ENCODE peak calls at places on chromosomes 5 and 9, in five cellular contexts. One of them, this sample, is unnamed.
A peak's percentile ranks its signal among the peaks of the same experiment; 100 is the strongest.

GRCh38 chr5:168362097-168362885 is 70.8 kb downstream of the WWC1 start:
- DNase-seq in SK-N-SH: no peak
- DNase-seq in H1: no peak
- DNase-seq in HepG2: peak; percentile 97
- DNase-seq in HCT116: no peak
- DNase-seq in this sample: peak; percentile 64

GRCh38 chr5:143739741-143740140 is 72.2 kb upstream of the HMHB1 start:
- DNase-seq in SK-N-SH: no peak
- DNase-seq in H1: no peak
- DNase-seq in HepG2: no peak
- DNase-seq in HCT116: no peak
- DNase-seq in this sample: no peak

GRCh38 chr5:109900911-109901627 is 211.3 kb downstream of the MAN2A1 start:
- DNase-seq in SK-N-SH: no peak
- DNase-seq in H1: no peak
- DNase-seq in HepG2: peak; percentile 97
- DNase-seq in HCT116: no peak
- DNase-seq in this sample: peak; percentile 59

GRCh38 chr5:43281840-43282658 is 31.2 kb downstream of the HMGCS1 start:
- DNase-seq in SK-N-SH: no peak
- DNase-seq in H1: no peak
- DNase-seq in HepG2: no peak
- DNase-seq in HCT116: no peak
- DNase-seq in this sample: no peak

GRCh38 chr5:74575741-74576538 is 64.6 kb downstream of the ENC1 start:
- DNase-seq in SK-N-SH: no peak
- DNase-seq in H1: no peak
- DNase-seq in HepG2: no peak
- DNase-seq in HCT116: no peak
- DNase-seq in this sample: peak; percentile 30

GRCh38 chr5:138077064-138077696 is 6.7 kb upstream of the WNT8A start:
- DNase-seq in SK-N-SH: peak; percentile 76
- DNase-seq in H1: peak; percentile 82
- DNase-seq in HepG2: peak; percentile 61
- DNase-seq in HCT116: peak; percentile 62
- DNase-seq in this sample: peak; percentile 79

GRCh38 chr9:88538311-88539085 is 3.5 kb downstream of the NXNL2 start:
- DNase-seq in SK-N-SH: no peak
- DNase-seq in H1: no peak
- DNase-seq in HepG2: no peak
- DNase-seq in HCT116: no peak
- DNase-seq in this sample: no peak

GRCh38 chr5:137737349-137738256 is 1.7 kb upstream of the KLHL3 start:
- DNase-seq in SK-N-SH: no peak
- DNase-seq in H1: no peak
- DNase-seq in HepG2: no peak
- DNase-seq in HCT116: no peak
- DNase-seq in this sample: no peak

GRCh38 chr5:91151947-91152346 is 231.2 kb downstream of the ARRDC3 start:
- DNase-seq in SK-N-SH: no peak
- DNase-seq in H1: no peak
- DNase-seq in HepG2: peak; percentile 4
- DNase-seq in HCT116: no peak
- DNase-seq in this sample: peak; percentile 89

GRCh38 chr5:116598871-116599270 is 24.2 kb upstream of the SEMA6A start:
- DNase-seq in SK-N-SH: no peak
- DNase-seq in H1: no peak
- DNase-seq in HepG2: no peak
- DNase-seq in HCT116: no peak
- DNase-seq in this sample: no peak

GRCh38 chr5:106874974-106875373 is 795.8 kb downstream of the EFNA5 start:
- DNase-seq in SK-N-SH: no peak
- DNase-seq in H1: no peak
- DNase-seq in HepG2: no peak
- DNase-seq in HCT116: no peak
- DNase-seq in this sample: peak; percentile 13

GRCh38 chr9:17422994-17423680 is 155.7 kb upstream of the SH3GL2 start:
- DNase-seq in SK-N-SH: no peak
- DNase-seq in H1: no peak
- DNase-seq in HepG2: no peak
- DNase-seq in HCT116: no peak
- DNase-seq in this sample: peak; percentile 18

GRCh38 chr5:34789639-34790038 is 49.3 kb upstream of the TTC23L start:
- DNase-seq in SK-N-SH: no peak
- DNase-seq in H1: no peak
- DNase-seq in HepG2: no peak
- DNase-seq in HCT116: no peak
- DNase-seq in this sample: no peak

GRCh38 chr5:120735076-120735475 is 271.0 kb downstream of the PRR16 start:
- DNase-seq in SK-N-SH: no peak
- DNase-seq in H1: no peak
- DNase-seq in HepG2: no peak
- DNase-seq in HCT116: no peak
- DNase-seq in this sample: peak; percentile 18

GRCh38 chr5:1781726-1782384 is 17.8 kb downstream of the MRPL36 start:
- DNase-seq in SK-N-SH: no peak
- DNase-seq in H1: no peak
- DNase-seq in HepG2: no peak
- DNase-seq in HCT116: no peak
- DNase-seq in this sample: no peak

GRCh38 chr5:37133939-37134338 is 115.2 kb downstream of the CPLANE1 start:
- DNase-seq in SK-N-SH: no peak
- DNase-seq in H1: no peak
- DNase-seq in HepG2: no peak
- DNase-seq in HCT116: no peak
- DNase-seq in this sample: no peak

GRCh38 chr5:95471922-95472321 is 80.8 kb downstream of the FAM81B start:
- DNase-seq in SK-N-SH: no peak
- DNase-seq in H1: no peak
- DNase-seq in HepG2: no peak
- DNase-seq in HCT116: no peak
- DNase-seq in this sample: peak; percentile 4

GRCh38 chr9:107007981-107008380 is 145.0 kb downstream of the ZNF462 start:
- DNase-seq in SK-N-SH: no peak
- DNase-seq in H1: no peak
- DNase-seq in HepG2: no peak
- DNase-seq in HCT116: no peak
- DNase-seq in this sample: no peak

GRCh38 chr9:19161257-19162025 is 34.1 kb upstream of the PLIN2 start:
- DNase-seq in SK-N-SH: no peak
- DNase-seq in H1: no peak
- DNase-seq in HepG2: peak; percentile 100
- DNase-seq in HCT116: peak; percentile 76
- DNase-seq in this sample: no peak

GRCh38 chr9:116154976-116155699 is 1.5 kb downstream of the PAPPA start:
- DNase-seq in SK-N-SH: peak; percentile 39
- DNase-seq in H1: peak; percentile 56
- DNase-seq in HepG2: no peak
- DNase-seq in HCT116: no peak
- DNase-seq in this sample: no peak

GRCh38 chr5:39149966-39150365 is 69.4 kb downstream of the FYB1 start:
- DNase-seq in SK-N-SH: no peak
- DNase-seq in H1: no peak
- DNase-seq in HepG2: no peak
- DNase-seq in HCT116: no peak
- DNase-seq in this sample: no peak

GRCh38 chr9:6479959-6480358 is 67.0 kb downstream of the UHRF2 start:
- DNase-seq in SK-N-SH: no peak
- DNase-seq in H1: no peak
- DNase-seq in HepG2: no peak
- DNase-seq in HCT116: no peak
- DNase-seq in this sample: no peak

GRCh38 chr5:23445573-23445972 is 61.8 kb upstream of the PRDM9 start:
- DNase-seq in SK-N-SH: no peak
- DNase-seq in H1: no peak
- DNase-seq in HepG2: no peak
- DNase-seq in HCT116: no peak
- DNase-seq in this sample: no peak

GRCh38 chr9:86909388-86909787 is 37.9 kb downstream of the GAS1 start:
- DNase-seq in SK-N-SH: no peak
- DNase-seq in H1: no peak
- DNase-seq in HepG2: no peak
- DNase-seq in HCT116: no peak
- DNase-seq in this sample: no peak

GRCh38 chr9:124342946-124343485 is 72.2 kb downstream of the PSMB7 start:
- DNase-seq in SK-N-SH: no peak
- DNase-seq in H1: no peak
- DNase-seq in HepG2: no peak
- DNase-seq in HCT116: no peak
- DNase-seq in this sample: peak; percentile 28

DNA sequence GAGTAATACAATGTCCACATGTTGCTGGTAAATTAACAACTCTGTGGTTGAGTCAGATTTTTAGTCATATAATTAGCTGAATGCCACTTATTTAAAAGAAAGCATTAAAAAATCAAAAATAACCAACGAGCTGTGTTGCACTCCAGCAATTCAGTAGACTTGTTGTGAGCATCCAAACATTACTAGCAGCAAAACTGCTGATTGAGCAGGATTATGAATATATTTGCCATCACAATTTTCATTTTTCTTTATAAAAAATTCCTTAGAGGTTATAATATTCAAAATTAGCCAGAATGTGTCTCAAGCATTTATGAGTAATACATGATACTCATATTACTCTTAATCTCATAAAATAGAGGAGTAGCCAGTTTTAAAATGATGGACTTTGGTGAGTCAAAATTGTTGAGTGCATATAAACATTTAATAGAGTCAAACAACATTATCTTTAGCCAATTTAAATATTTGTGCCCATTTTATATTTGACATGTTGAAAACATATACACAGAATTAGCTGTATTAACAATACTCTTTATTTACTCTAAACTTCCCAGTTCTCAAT is 44.0 kb downstream of the ST8SIA4 start:
- DNase-seq in SK-N-SH: no peak
- DNase-seq in H1: no peak
- DNase-seq in HepG2: no peak
- DNase-seq in HCT116: no peak
- DNase-seq in this sample: no peak
- TF ChIP-seq JUND in SK-N-SH: no peak
- TF ChIP-seq JUND in H1: no peak
- TF ChIP-seq JUND in HepG2: no peak
- TF ChIP-seq JUND in HCT116: no peak
- TF ChIP-seq JUND in this sample: no peak

DNA sequence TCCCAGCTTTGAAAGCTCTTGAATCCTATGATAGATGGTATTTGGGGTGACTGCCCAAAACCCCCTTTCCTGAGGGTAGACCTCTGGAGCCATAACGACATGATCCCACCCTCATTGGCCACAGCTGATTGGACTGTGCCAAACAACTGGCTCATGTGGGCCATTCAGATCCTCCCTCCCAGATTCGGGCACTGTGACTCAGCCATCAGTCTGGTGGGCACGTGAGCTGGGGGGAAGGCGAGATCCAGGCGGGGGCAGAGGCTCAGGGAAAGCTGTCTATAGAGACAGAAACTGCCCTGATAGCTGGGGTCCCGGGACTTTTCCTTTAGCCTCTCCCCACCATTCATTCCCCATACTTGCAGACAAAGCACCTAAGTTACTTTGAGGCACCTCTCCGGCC is 15.1 kb upstream of the NCS1 start:
- DNase-seq in SK-N-SH: no peak
- DNase-seq in H1: no peak
- DNase-seq in HepG2: no peak
- DNase-seq in HCT116: no peak
- DNase-seq in this sample: no peak
- TF ChIP-seq JUND in SK-N-SH: no peak
- TF ChIP-seq JUND in H1: no peak
- TF ChIP-seq JUND in HepG2: no peak
- TF ChIP-seq JUND in HCT116: no peak
- TF ChIP-seq JUND in this sample: no peak

DNA sequence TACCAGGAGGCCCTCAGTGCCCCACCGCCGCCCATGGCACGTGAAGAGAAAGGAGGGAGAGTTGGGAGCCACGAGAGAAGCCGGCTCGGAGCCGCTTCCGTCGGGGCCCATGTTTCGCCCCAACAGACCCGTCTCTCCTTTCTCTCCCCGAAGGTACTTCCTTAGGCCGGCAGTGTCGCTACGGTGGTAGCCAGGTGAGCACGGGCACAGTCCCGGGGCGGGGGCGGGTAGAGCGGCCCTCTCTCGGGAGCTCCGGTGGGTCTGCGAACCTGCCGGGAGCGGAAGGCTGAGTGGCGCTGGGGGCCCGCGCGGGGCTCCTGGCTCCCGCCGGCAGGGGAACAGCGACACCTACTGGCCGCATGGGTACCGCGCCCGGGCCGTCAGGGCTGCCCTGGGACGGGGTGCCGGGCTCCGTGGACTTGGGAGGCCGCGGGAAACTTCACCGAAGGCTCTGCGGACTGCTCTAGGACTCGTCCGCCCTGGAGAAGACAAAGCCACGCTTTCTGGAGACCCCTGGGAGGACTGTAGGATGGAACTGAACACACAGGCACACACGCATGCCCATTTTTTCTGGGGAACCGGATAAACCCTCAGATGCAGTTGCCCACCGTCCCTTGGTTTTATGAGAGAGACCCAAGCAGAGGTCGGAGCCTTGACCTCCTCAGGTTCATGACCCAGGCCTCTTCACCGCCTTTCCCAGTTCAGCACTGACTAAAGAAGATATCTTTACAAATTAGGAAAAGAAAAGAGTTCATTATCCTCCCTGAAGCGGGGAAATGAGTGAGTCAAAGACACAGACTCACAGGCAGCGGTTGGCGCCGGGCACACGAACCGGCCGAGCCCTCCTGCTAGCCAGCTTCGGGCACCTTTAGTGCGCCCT is 202.5 kb downstream of the MEF2C start:
- DNase-seq in SK-N-SH: peak; percentile 94
- DNase-seq in H1: peak; percentile 97
- DNase-seq in HepG2: peak; percentile 13
- DNase-seq in HCT116: peak; percentile 24
- DNase-seq in this sample: peak; percentile 78
- TF ChIP-seq JUND in SK-N-SH: no peak
- TF ChIP-seq JUND in H1: no peak
- TF ChIP-seq JUND in HepG2: no peak
- TF ChIP-seq JUND in HCT116: no peak
- TF ChIP-seq JUND in this sample: no peak

DNA sequence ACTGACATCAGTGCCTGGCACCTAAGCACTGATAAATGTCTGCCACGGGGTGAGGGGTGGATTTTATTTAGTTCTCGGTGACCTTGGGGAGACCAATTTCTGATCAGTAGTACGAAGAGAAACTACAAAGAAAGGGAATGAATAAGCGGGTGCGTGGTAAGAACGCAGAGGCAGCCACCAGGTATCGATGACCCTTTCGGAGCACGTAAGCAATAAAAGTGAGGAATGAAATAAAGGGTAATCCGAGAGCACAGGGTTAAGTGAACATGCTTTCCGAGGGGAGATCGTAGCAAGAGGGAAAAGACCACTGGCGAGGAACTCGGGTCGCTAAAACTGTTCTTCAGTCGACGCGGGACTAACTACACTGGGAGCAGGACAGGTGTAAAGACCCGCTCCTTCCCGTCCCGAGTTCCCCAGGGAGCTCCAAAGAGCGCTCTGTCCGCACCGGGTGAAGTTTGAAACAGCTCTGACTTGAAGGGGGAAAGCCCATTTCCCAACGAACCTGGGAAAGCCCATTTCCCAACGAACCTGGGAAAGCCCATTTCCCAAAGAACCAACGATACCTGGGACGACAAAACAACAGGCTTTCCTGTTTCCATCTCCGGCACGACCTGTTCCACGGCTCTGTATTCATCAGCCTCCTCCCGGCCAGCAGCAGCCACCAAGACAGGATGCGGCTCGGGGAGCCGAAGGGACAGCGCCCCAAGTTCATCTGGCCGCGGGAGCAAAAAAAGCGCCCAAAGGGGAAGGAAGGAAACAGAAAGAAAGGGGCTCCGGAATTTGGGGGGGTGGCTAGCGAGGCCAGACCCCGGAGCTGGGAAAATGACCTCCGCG is 993 bp downstream of the ELOVL7 start:
- DNase-seq in SK-N-SH: peak; percentile 55
- DNase-seq in H1: peak; percentile 69
- DNase-seq in HepG2: no peak
- DNase-seq in HCT116: no peak
- DNase-seq in this sample: peak; percentile 70
- TF ChIP-seq JUND in SK-N-SH: no peak
- TF ChIP-seq JUND in H1: no peak
- TF ChIP-seq JUND in HepG2: no peak
- TF ChIP-seq JUND in HCT116: no peak
- TF ChIP-seq JUND in this sample: no peak